ENCODE peak calls at places on chromosomes 1 and 21, in nine cellular contexts. W, E, U, Q, G, T, D, V and S are unnamed samples.

GRCh38 chr1:112991721-112992120 is 35.7 kb upstream of the SLC16A1 start:
- DNase-seq in W (no peak), Q (no peak), G (no peak), U (peak; percentile 33), V (no peak), E (no peak), T (no peak), D (no peak), S (no peak)

GRCh38 chr21:16046625-16047340 is 317.0 kb downstream of the USP25 start:
- DNase-seq in V (no peak), G (no peak), W (no peak), E (no peak), Q (no peak), U (peak; percentile 16), D (no peak), T (no peak), S (peak; percentile 20)

GRCh38 chr1:62175568-62176179 is 19.0 kb upstream of the L1TD1 start:
- DNase-seq in V (no peak), U (peak; percentile 39), E (no peak), T (peak; percentile 70), G (peak; percentile 83), D (peak; percentile 24), W (peak; percentile 60), Q (peak; percentile 33), S (peak; percentile 10)

GRCh38 chr1:91676030-91676429 is 175.4 kb downstream of the CDC7 start:
- DNase-seq in T (no peak), U (no peak), G (no peak), W (no peak), D (no peak), Q (no peak), V (no peak), E (no peak), S (no peak)

GRCh38 chr21:35048183-35048601 is 910 bp downstream of the RUNX1 start:
- DNase-seq in V (peak; percentile 27), Q (no peak), G (no peak), E (no peak), D (no peak), W (no peak), T (peak; percentile 41), U (peak; percentile 35), S (no peak)

GRCh38 chr1:33074193-33074945 is 6.6 kb upstream of the AZIN2 start:
- DNase-seq in V (no peak), G (no peak), U (no peak), T (no peak), D (no peak), Q (no peak), W (no peak), E (no peak), S (no peak)

GRCh38 chr1:234250747-234251146 is 122.5 kb upstream of the COA6 start:
- DNase-seq in T (peak; percentile 88), D (no peak), U (no peak), W (no peak), Q (no peak), V (no peak), E (no peak), G (peak; percentile 73), S (no peak)

GRCh38 chr1:7827134-7827955 is 25.5 kb downstream of the UTS2 start:
- DNase-seq in T (no peak), E (no peak), Q (no peak), W (peak; percentile 58), U (no peak), D (no peak), G (peak; percentile 6), V (no peak), S (no peak)

GRCh38 chr1:30968220-30968971 is 59.8 kb upstream of the SDC3 start:
- DNase-seq in D (peak; percentile 19), T (no peak), V (no peak), Q (no peak), G (no peak), U (no peak), W (no peak), E (no peak), S (no peak)

GRCh38 chr1:202587859-202588480 is 122.3 kb downstream of the SYT2 start:
- DNase-seq in W (no peak), T (no peak), U (no peak), Q (no peak), G (no peak), E (no peak), D (no peak), V (no peak), S (no peak)

GRCh38 chr1:114130213-114130612 is 23.5 kb downstream of the SYT6 start:
- DNase-seq in E (no peak), T (no peak), Q (no peak), U (no peak), G (no peak), V (no peak), W (no peak), D (no peak), S (no peak)

GRCh38 chr1:228373681-228374571 is 32.7 kb downstream of the TRIM11 start:
- DNase-seq in D (peak; percentile 6), V (peak; percentile 31), Q (no peak), G (no peak), T (no peak), U (no peak), E (no peak), W (no peak), S (no peak)

GRCh38 chr1:183932412-183932811 is 105.1 kb downstream of the COLGALT2 start:
- DNase-seq in U (no peak), E (no peak), G (no peak), T (no peak), W (peak; percentile 42), D (no peak), V (peak; percentile 94), Q (peak; percentile 60), S (no peak)

GRCh38 chr21:42225042-42225441 is 6.1 kb downstream of the ABCG1 start:
- DNase-seq in T (no peak), Q (no peak), V (no peak), W (no peak), G (no peak), D (no peak), E (no peak), U (no peak), S (no peak)

GRCh38 chr1:190478193-190479007 is 736 bp upstream of the BRINP3 start:
- DNase-seq in D (peak; percentile 72), T (peak; percentile 83), V (no peak), G (peak; percentile 84), U (peak; percentile 20), E (no peak), Q (peak; percentile 21), W (peak; percentile 53), S (no peak)

GRCh38 chr1:89198500-89199072 is at the start of gene GBP4:
- DNase-seq in G (peak; percentile 46), W (peak; percentile 38), T (no peak), U (peak; percentile 25), D (no peak), V (peak; percentile 28), E (peak; percentile 50), Q (peak; percentile 46), S (no peak)

GRCh38 chr1:205668951-205669340 is 11.4 kb downstream of the SLC45A3 start:
- DNase-seq in T (peak; percentile 25), V (no peak), U (no peak), W (peak; percentile 38), E (no peak), Q (no peak), D (no peak), G (no peak), S (no peak)

GRCh38 chr1:14924455-14925325 is 228.9 kb upstream of the TMEM51 start:
- DNase-seq in T (peak; percentile 65), W (peak; percentile 65), D (peak; percentile 21), U (peak; percentile 59), E (peak; percentile 63), Q (peak; percentile 50), G (peak; percentile 56), V (no peak), S (no peak)

GRCh38 chr1:159161001-159161718 is 10.3 kb upstream of the CADM3 start:
- DNase-seq in W (peak; percentile 60), Q (peak; percentile 63), G (peak; percentile 88), E (peak; percentile 67), U (peak; percentile 81), T (peak; percentile 85), D (peak; percentile 72), V (peak; percentile 66), S (peak; percentile 57)

GRCh38 chr1:226403522-226404034 is 4.3 kb downstream of the PARP1 start:
- DNase-seq in D (no peak), T (no peak), E (no peak), Q (no peak), U (peak; percentile 6), V (no peak), W (no peak), G (peak; percentile 43), S (no peak)
- TF ChIP-seq CTCF in D (peak; percentile 48), T (peak; percentile 41), E (no peak), Q (no peak), U (peak; percentile 25), V (peak; percentile 22), W (no peak), G (peak; percentile 38), S (peak; percentile 34)

GRCh38 chr1:21622466-21623315 is 46.5 kb downstream of the RAP1GAP start:
- DNase-seq in Q (peak; percentile 71), U (peak; percentile 14), D (peak; percentile 32), W (peak; percentile 66), E (no peak), V (no peak), G (peak; percentile 74), T (peak; percentile 93), S (no peak)

GRCh38 chr1:21623411-21623961 is 45.7 kb downstream of the RAP1GAP start:
- DNase-seq in U (no peak), G (no peak), V (no peak), T (no peak), E (peak; percentile 89), D (peak; percentile 77), W (peak; percentile 48), Q (peak; percentile 57), S (no peak)

GRCh38 chr1:21620461-21620860 is 48.7 kb downstream of the RAP1GAP start:
- DNase-seq in W (no peak), G (no peak), E (no peak), T (no peak), V (peak; percentile 41), U (no peak), Q (no peak), D (no peak), S (no peak)

GRCh38 chr1:21621051-21621450 is 48.1 kb downstream of the RAP1GAP start:
- DNase-seq in Q (no peak), W (no peak), E (no peak), G (no peak), U (no peak), T (no peak), D (no peak), V (no peak), S (no peak)

GRCh38 chr1:21621761-21622436 is 47.3 kb downstream of the RAP1GAP start:
- DNase-seq in D (no peak), W (no peak), E (no peak), U (no peak), G (no peak), T (no peak), Q (no peak), V (no peak), S (no peak)
- H3K4me3 ChIP-seq in D (no peak overlapping the region), W (peak overlapping the region; percentile 40), E (no peak overlapping the region), U (no peak overlapping the region), G (peak overlapping the region; percentile 57), T (peak overlapping the region; percentile 47), Q (no peak overlapping the region), V (peak overlapping the region; percentile 46), S (no peak overlapping the region)

GRCh38 chr1:81109038-81109437 is 691.7 kb upstream of the ADGRL2 start:
- DNase-seq in Q (no peak), W (no peak), V (no peak), E (no peak), G (no peak), T (no peak), D (no peak), U (no peak), S (no peak)
- H3K36me3 ChIP-seq in Q (no peaks in the 10 kb centered on the region), W (no peaks in the 10 kb centered on the region), V (no peaks in the 10 kb centered on the region), E (no peaks in the 10 kb centered on the region), G (no peaks in the 10 kb centered on the region), T (no peaks in the 10 kb centered on the region), D (no peaks in the 10 kb centered on the region), U (no peaks in the 10 kb centered on the region), S (no peaks in the 10 kb centered on the region)

GRCh38 chr1:152182431-152182830 is 23.4 kb upstream of the RPTN start:
- DNase-seq in E (no peak), V (no peak), W (no peak), Q (no peak), T (no peak), U (no peak), G (peak; percentile 49), D (no peak), S (no peak)
- TF ChIP-seq CTCF in E (no peak), V (peak; percentile 15), W (peak; percentile 21), Q (no peak), T (peak; percentile 20), U (peak; percentile 84), G (peak; percentile 75), D (peak; percentile 47), S (peak; percentile 47)